ENCODE peak calls at places on chromosome 1, in four cellular contexts. N is ovary, M is AG04449, G is NCI-H226. C is an unnamed sample.

GRCh38 chr1:11204396-11205190 is 15.4 kb downstream of the ANGPTL7 start:
- DNase-seq in N (no peak), G (no peak), M (no peak), C (no peak)

GRCh38 chr1:52876843-52877242 is 34.3 kb downstream of the ZYG11A start:
- DNase-seq in M (no peak), G (no peak), N (no peak), C (no peak)

GRCh38 chr1:200306954-200307754 is 102.7 kb downstream of the ZNF281 start:
- DNase-seq in M (no peak), N (no peak), G (peak; percentile 20), C (peak; percentile 69)

GRCh38 chr1:200907611-200908097 is 13.0 kb downstream of the INAVA start:
- DNase-seq in N (no peak), M (no peak), G (peak; percentile 50), C (no peak)

GRCh38 chr1:157671895-157672294 is 28.7 kb downstream of the FCRL3 start:
- DNase-seq in M (no peak), G (no peak), N (no peak), C (no peak)

GRCh38 chr1:15417365-15417934 is 7.8 kb downstream of the EFHD2 start:
- DNase-seq in G (peak; percentile 84), M (no peak), N (no peak), C (peak; percentile 37)

GRCh38 chr1:101738475-101738874 is 258.3 kb downstream of the OLFM3 start:
- DNase-seq in N (no peak), G (peak; percentile 60), M (peak; percentile 7), C (no peak)

GRCh38 chr1:2969011-2969869 is 52.0 kb upstream of the ACTRT2 start:
- DNase-seq in M (no peak), N (no peak), G (no peak), C (no peak)

GRCh38 chr1:29650041-29650400 is 413.7 kb downstream of the PTPRU start:
- DNase-seq in N (no peak), M (no peak), G (peak; percentile 3), C (no peak)

GRCh38 chr1:54716299-54717047 is 812 bp downstream of the TTC4 start:
- DNase-seq in G (no peak), M (peak; percentile 17), N (no peak), C (no peak)

GRCh38 chr1:32020338-32020737 is 6.7 kb downstream of the KHDRBS1 start:
- DNase-seq in M (no peak), G (no peak), N (no peak), C (no peak)

GRCh38 chr1:21659099-21659923 is 9.8 kb downstream of the RAP1GAP start:
- DNase-seq in G (peak; percentile 62), M (no peak), N (peak; percentile 54), C (peak; percentile 76)

GRCh38 chr1:244369256-244370057 is 82.3 kb downstream of the ADSS2 start:
- DNase-seq in N (no peak), G (no peak), M (no peak), C (peak; percentile 42)